ENCODE peak calls at places on chromosomes 2 and 18, in six cellular contexts. I is stomach, G is pancreas, C is right lobe of liver, P is upper lobe of left lung, X is HepG2. Y is an unnamed sample. For H3K36me3 and H3K27me3, the result is how much of the 10 kb centered on the place peaks cover.

GRCh38 chr2:112121682-112122254 is 16.4 kb upstream of the FBLN7 start:
- DNase-seq in I (no peak), G (no peak), C (no peak), P (no peak), X (peak), Y (peak)

GRCh38 chr18:52813637-52814416 is 473.8 kb downstream of the DCC start:
- DNase-seq in I (no peak), G (no peak), C (no peak), P (no peak), X (no peak), Y (no peak)

GRCh38 chr2:147934881-147935280 is 85.7 kb downstream of the ORC4 start:
- DNase-seq in I (no peak), G (no peak), C (no peak), P (no peak), X (no peak), Y (no peak)

GRCh38 chr2:171966268-171966667 is 33.5 kb upstream of the METAP1D start:
- DNase-seq in I (no peak), G (no peak), C (no peak), P (no peak), X (no peak), Y (no peak)

GRCh38 chr2:196971574-196972279 is 45.2 kb upstream of the PGAP1 start:
- DNase-seq in I (no peak), G (no peak), C (no peak), P (no peak), X (no peak), Y (no peak)

GRCh38 chr2:105801961-105802360 is 57.2 kb downstream of the NCK2 start:
- DNase-seq in I (no peak), G (no peak), C (no peak), P (no peak), X (no peak), Y (no peak)

GRCh38 chr2:197647961-197648690 is 27.3 kb downstream of the RFTN2 start:
- DNase-seq in I (no peak), G (no peak), C (no peak), P (no peak), X (no peak), Y (no peak)

GRCh38 chr2:212330263-212330662 is 208.3 kb downstream of the ERBB4 start:
- DNase-seq in I (peak), G (no peak), C (peak), P (peak), X (no peak), Y (no peak)

GRCh38 chr2:191247381-191248057 is 2.3 kb downstream of the MYO1B start:
- DNase-seq in I (no peak), G (peak), C (peak), P (peak), X (peak), Y (no peak)

GRCh38 chr2:214549946-214550345 is 139.1 kb downstream of the VWC2L start:
- DNase-seq in I (no peak), G (no peak), C (no peak), P (no peak), X (no peak), Y (no peak)

GRCh38 chr2:25184254-25184653 is 15.9 kb upstream of the POMC start:
- DNase-seq in I (no peak), G (peak), C (no peak), P (no peak), X (no peak), Y (no peak)

GRCh38 chr18:23618862-23619387 is 32.6 kb upstream of the NPC1 start:
- DNase-seq in I (no peak), G (peak), C (peak), P (peak), X (peak), Y (no peak)

GRCh38 chr2:217827430-217828201 is 175.2 kb downstream of the TNS1 start:
- DNase-seq in I (no peak), G (no peak), C (peak), P (peak), X (no peak), Y (no peak)

DNA sequence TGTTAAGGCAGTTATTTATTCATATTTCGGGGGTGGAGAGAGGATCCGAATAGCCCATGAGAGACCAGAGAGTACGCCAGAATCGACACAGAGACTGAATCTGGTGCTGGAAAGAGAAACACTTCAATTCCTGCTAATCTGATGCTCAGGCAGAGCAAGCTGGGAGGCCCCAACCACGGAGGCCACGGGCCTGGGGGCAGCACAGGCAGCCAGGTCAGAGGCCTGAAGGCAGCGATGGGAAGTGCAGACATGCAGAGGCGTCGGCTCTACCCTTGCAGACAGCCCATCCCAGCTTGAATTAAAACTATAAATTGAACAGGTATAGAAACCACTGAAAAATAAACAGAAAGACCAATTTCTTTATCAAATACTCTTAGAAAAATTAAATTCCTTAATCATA is 50.6 kb downstream of the PXDN start:
- DNase-seq in I (no peak), G (no peak), C (no peak), P (no peak), X (no peak), Y (no peak)
- H3K36me3 ChIP-seq in I (under half), G (under half), C (under half), P (under half), X (under half), Y (under half)

DNA sequence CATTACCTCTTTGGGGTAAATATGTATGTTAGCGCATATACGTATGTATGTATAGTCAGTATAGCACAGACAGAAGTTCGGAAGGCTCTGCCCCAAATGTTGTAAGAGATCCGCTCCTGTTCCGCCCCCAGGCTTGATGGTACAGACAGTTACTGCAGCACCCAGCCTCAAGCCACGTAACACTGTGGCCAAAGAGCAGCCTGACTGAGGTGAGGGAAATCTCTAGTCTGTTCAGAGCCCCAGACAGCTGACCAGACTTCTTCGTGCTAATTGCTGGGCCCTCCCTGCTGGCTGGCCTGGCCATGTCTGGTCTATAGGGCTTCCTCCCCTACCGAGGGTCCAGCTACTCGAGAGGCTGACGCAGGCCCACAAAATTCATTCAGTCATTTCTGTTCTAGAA is 7.8 kb downstream of the CRACDL start:
- DNase-seq in I (no peak), G (no peak), C (no peak), P (no peak), X (no peak), Y (no peak)
- H3K27me3 ChIP-seq in I (under half), G (under half), C (under half), P (under half), X (under half), Y (under half)

DNA sequence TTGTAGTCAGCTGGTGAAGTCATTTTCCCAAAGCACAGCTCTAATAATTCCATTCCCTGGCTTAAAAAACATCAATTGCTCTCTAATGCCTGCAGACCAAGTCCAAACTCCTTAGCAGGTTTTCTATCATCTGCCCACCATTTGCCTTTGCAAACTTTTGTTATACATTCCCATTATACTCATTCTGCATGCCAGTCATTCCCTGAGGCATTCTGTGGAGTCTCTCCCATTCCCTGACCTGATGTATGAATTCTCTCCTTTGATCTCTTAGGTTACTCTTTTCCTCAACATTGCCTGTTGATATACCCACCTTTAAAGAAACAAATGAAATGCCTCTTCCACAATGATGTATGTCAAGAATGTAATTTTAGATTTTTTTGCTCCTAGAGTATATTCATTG is 852.0 kb upstream of the FSHR start:
- DNase-seq in I (no peak), G (no peak), C (no peak), P (no peak), X (no peak), Y (no peak)
- H3K27ac ChIP-seq in I (no peak), G (no peak), C (no peak), P (no peak), X (no peak), Y (no peak)

GRCh38 chr2:151422917-151423439 is 13.3 kb downstream of the RIF1 start:
- DNase-seq in I (no peak), G (no peak), C (no peak), P (no peak), X (no peak), Y (no peak)

DNA sequence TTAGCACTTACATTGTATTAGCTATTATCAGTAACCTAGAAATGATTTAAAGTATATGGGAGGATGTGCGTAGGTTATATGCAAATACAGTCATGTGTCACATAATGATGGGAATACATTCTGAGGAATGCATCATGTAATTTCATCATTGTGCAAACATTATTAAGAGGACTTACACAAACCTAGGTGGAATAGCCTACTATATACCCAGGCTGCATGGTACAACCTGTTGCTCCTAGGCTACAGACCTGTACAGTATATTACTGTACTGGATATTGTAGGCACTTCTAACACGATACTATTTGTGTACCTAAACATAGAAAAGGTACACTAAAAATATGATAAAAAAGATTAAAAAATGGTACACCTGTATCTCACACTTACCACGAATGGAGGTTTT is 7.9 kb downstream of the RIF1 start:
- DNase-seq in I (no peak), G (no peak), C (no peak), P (no peak), X (no peak), Y (no peak)
- H3K36me3 ChIP-seq in I (half or more), G (half or more), C (half or more), P (under half), X (under half), Y (under half)

DNA sequence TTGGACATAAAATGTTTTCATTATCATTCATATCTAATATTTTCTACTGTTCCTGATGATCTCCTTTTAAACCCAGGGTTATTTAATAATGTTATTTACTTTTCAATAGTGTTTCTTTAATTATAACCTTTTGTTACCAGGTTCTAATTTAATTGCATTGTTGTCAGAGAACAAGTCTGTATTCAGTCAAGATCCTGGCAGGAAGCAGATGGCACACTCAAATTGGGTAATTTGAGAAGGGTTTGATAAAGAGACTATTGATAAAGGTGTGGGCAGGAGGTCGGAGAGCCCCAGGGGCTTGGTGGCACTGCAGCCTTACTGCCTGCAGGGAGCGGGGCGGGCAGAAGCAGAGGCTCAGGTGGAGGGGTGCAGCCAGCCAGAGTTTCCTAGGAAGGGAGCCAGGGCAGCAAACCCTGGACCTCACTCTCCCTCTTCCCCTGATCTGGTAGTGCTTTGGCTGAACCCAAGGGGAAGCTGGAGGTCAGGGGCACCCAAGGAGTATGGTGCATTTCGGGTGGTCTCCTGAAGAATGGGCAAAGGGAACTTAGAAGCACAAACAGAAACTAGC is 2.3 kb upstream of the KIF1A start:
- DNase-seq in I (no peak), G (no peak), C (no peak), P (no peak), X (no peak), Y (no peak)
- H3K27me3 ChIP-seq in I (under half), G (under half), C (under half), P (under half), X (half or more), Y (under half)

DNA sequence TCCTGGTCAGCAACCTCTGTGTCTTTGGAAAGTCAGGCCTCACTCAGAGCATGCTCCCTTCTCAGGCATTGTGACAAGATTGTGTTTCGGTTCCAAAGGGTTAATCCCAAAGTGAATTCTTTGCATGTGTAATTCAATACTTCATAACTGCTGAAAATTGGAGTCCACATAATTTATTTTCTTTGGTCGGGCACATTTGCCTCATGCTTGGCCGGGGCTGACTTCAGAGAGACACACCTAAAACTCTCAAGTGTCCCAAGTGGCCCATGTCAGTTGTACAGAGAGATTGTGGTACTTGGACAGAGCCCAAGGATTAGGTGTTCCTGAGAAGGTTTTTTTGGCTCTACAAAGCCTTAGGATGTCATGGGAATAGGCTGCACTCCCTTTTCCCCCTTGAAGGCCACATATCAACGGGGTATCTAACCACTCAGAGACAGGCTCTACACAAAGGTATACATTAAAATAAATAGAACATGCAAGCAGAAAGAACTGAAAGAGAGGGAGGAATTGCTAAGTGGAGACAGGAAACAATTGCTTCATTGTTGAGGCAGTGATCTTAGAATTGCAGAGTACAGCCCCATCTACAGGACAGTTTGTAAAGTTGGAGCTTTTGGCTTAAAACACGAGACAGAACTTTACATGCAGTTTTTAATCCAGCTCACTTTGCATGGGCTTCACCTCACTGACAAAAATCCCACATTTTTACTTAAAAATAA is 1232.3 kb upstream of the ZEB2 start:
- DNase-seq in I (no peak), G (peak), C (no peak), P (peak), X (peak), Y (no peak)
- H3K27ac ChIP-seq in I (peak), G (peak), C (no peak), P (peak), X (peak), Y (no peak)